ENCODE peak calls at places on chromosome 4, in four cellular contexts. C is PC-3; M is Jurkat, Clone E6-1; Y is progenitor cell of endocrine pancreas. X is an unnamed sample.

GRCh38 chr4:141807073-141807472 is 170.7 kb downstream of the IL15 start:
- DNase-seq in C (peak; percentile 69), M (no peak), Y (no peak), X (peak; percentile 64)

GRCh38 chr4:2243682-2244380 is 1.9 kb upstream of the HAUS3 start:
- DNase-seq in C (no peak), M (no peak), Y (peak; percentile 9), X (no peak)

GRCh38 chr4:112813790-112814189 is 176.8 kb downstream of the LARP7 start:
- DNase-seq in C (no peak), M (no peak), Y (no peak), X (peak; percentile 58)

GRCh38 chr4:148793221-148793620 is 351.0 kb upstream of the NR3C2 start:
- DNase-seq in C (no peak), M (no peak), Y (no peak), X (no peak)

GRCh38 chr4:37453361-37454262 is 209.1 kb downstream of the NWD2 start:
- DNase-seq in C (peak; percentile 62), M (no peak), Y (peak; percentile 67), X (peak; percentile 72)

GRCh38 chr4:2066571-2067445 is 7.7 kb downstream of the NAT8L start:
- DNase-seq in C (no peak), M (no peak), Y (no peak), X (no peak)

GRCh38 chr4:144655491-144655890 is 9.5 kb downstream of the HHIP start:
- DNase-seq in C (no peak), M (no peak), Y (no peak), X (no peak)

GRCh38 chr4:978957-979701 is 5.8 kb upstream of the DGKQ start:
- DNase-seq in C (no peak), M (no peak), Y (no peak), X (no peak)

GRCh38 chr4:159252491-159252890 is 149.6 kb downstream of the RAPGEF2 start:
- DNase-seq in C (no peak), M (no peak), Y (no peak), X (no peak)

GRCh38 chr4:53365121-53365485 is 758 bp downstream of the SCFD2 start:
- DNase-seq in C (peak; percentile 47), M (no peak), Y (no peak), X (peak; percentile 34)

GRCh38 chr4:1104647-1105046 is 8.7 kb downstream of the RNF212 start:
- DNase-seq in C (no peak), M (no peak), Y (no peak), X (no peak)

GRCh38 chr4:88087004-88087403 is 71.4 kb downstream of the ABCG2 start:
- DNase-seq in C (no peak), M (no peak), Y (no peak), X (no peak)

GRCh38 chr4:24471623-24472510 is 112.5 kb downstream of the DHX15 start:
- DNase-seq in C (no peak), M (no peak), Y (peak; percentile 15), X (peak; percentile 39)

GRCh38 chr4:15436515-15436914 is 8.7 kb downstream of the C1QTNF7 start:
- DNase-seq in C (peak; percentile 22), M (no peak), Y (no peak), X (peak; percentile 88)

GRCh38 chr4:188841523-188841922 is 702.3 kb downstream of the TRIML1 start:
- DNase-seq in C (peak; percentile 6), M (no peak), Y (no peak), X (no peak)

GRCh38 chr4:7928711-7929505 is 10.8 kb downstream of the AFAP1 start:
- DNase-seq in C (no peak), M (no peak), Y (no peak), X (peak; percentile 50)

GRCh38 chr4:14864365-14864762 is 137.9 kb upstream of the CPEB2 start:
- DNase-seq in C (no peak), M (no peak), Y (no peak), X (no peak)

GRCh38 chr4:119116925-119117900 is 18.4 kb upstream of the MYOZ2 start:
- DNase-seq in C (no peak), M (no peak), Y (no peak), X (no peak)

GRCh38 chr4:139311909-139312308 is 9.6 kb upstream of the NDUFC1 start:
- DNase-seq in C (no peak), M (no peak), Y (no peak), X (no peak)

GRCh38 chr4:98905297-98905696 is 23.6 kb downstream of the EIF4E start:
- DNase-seq in C (no peak), M (no peak), Y (no peak), X (no peak)

GRCh38 chr4:138223191-138223910 is 18.8 kb downstream of the SLC7A11 start:
- DNase-seq in C (no peak), M (no peak), Y (no peak), X (no peak)

GRCh38 chr4:4426511-4427477 is 39.9 kb downstream of the NSG1 start:
- DNase-seq in C (no peak), M (no peak), Y (no peak), X (peak; percentile 23)

GRCh38 chr4:76558391-76559235 is 123.6 kb downstream of the SHROOM3 start:
- DNase-seq in C (no peak), M (no peak), Y (no peak), X (peak; percentile 36)

GRCh38 chr4:22170353-22170752 is 221.8 kb upstream of the KCNIP4 start:
- DNase-seq in C (peak; percentile 84), M (no peak), Y (no peak), X (peak; percentile 65)

GRCh38 chr4:15153662-15154061 is 151.4 kb downstream of the CPEB2 start:
- DNase-seq in C (no peak), M (no peak), Y (no peak), X (no peak)